ENCODE peak calls at places on chromosomes 3 and 15, in eight cellular contexts. F, K, X, A, R, H, W and N are unnamed samples.

GRCh38 chr3:39447637-39448483 is 19.6 kb upstream of the MOBP start:
- DNase-seq in K (peak), F (no peak), H (peak), A (peak), R (peak), W (no peak), X (peak), N (peak)

GRCh38 chr3:150870406-150870805 is 34.8 kb downstream of the MINDY4B start:
- DNase-seq in X (no peak), W (no peak), K (no peak), A (no peak), R (no peak), F (no peak), H (peak), N (no peak)

GRCh38 chr3:189530822-189531221 is 100.4 kb upstream of the TP63 start:
- DNase-seq in F (no peak), R (no peak), H (no peak), A (no peak), W (no peak), X (no peak), K (peak), N (no peak)

GRCh38 chr3:51622868-51623267 is 48.2 kb upstream of the TEX264 start:
- DNase-seq in X (peak), K (no peak), A (no peak), F (no peak), W (no peak), H (peak), R (no peak), N (no peak)

GRCh38 chr3:65230251-65231140 is 542.7 kb upstream of the ADAMTS9 start:
- DNase-seq in K (peak), X (no peak), W (no peak), F (no peak), R (no peak), H (no peak), A (no peak), N (no peak)

GRCh38 chr3:126683506-126683905 is 20.5 kb upstream of the CHCHD6 start:
- DNase-seq in X (no peak), A (no peak), F (peak), R (no peak), K (peak), W (no peak), H (no peak), N (no peak)

GRCh38 chr3:54837964-54838363 is 89.9 kb downstream of the LRTM1 start:
- DNase-seq in K (no peak), A (peak), F (no peak), W (no peak), X (no peak), R (no peak), H (peak), N (no peak)

GRCh38 chr3:16808393-16809107 is 76.2 kb upstream of the PLCL2 start:
- DNase-seq in K (no peak), H (no peak), F (no peak), R (no peak), X (no peak), A (no peak), W (no peak), N (no peak)

GRCh38 chr15:76056931-76057330 is 2.9 kb upstream of the TMEM266 start:
- DNase-seq in H (no peak), F (no peak), W (no peak), X (no peak), K (peak), R (no peak), A (peak), N (peak)

GRCh38 chr3:35737934-35738706 is 98.8 kb downstream of the ARPP21 start:
- DNase-seq in W (no peak), H (no peak), K (no peak), R (no peak), F (no peak), A (no peak), X (no peak), N (no peak)

GRCh38 chr3:178382388-178383061 is 153.7 kb upstream of the KCNMB2 start:
- DNase-seq in A (no peak), X (no peak), K (peak), F (no peak), R (no peak), W (no peak), H (peak), N (no peak)

GRCh38 chr15:68682906-68683490 is 104.2 kb downstream of the CORO2B start:
- DNase-seq in H (no peak), K (no peak), F (no peak), R (no peak), W (no peak), A (no peak), X (no peak), N (no peak)

GRCh38 chr15:78761020-78761419 is 50.2 kb downstream of the ADAMTS7 start:
- DNase-seq in W (no peak), F (no peak), X (no peak), R (no peak), K (no peak), A (no peak), H (no peak), N (no peak)